ENCODE peak calls at places on chromosome 7, in six cellular contexts. X, M, N, E, I and Y are unnamed samples.

GRCh38 chr7:7843972-7844371 is 124.6 kb upstream of the GLCCI1 start:
- DNase-seq in X (no peak), M (no peak), N (no peak), E (no peak), I (no peak), Y (no peak)

GRCh38 chr7:7653568-7654187 is 13.1 kb downstream of the UMAD1 start:
- DNase-seq in X (no peak), M (no peak), N (peak; percentile 92), E (no peak), I (no peak), Y (no peak)

GRCh38 chr7:51253157-51253556 is 63.5 kb downstream of the COBL start:
- DNase-seq in X (no peak), M (no peak), N (no peak), E (no peak), I (no peak), Y (no peak)

GRCh38 chr7:27151341-27151944 is 940 bp downstream of the HOXA3 start:
- DNase-seq in X (peak; percentile 74), M (peak; percentile 23), N (peak; percentile 9), E (no peak), I (no peak), Y (no peak)

GRCh38 chr7:36208406-36208805 is 55.4 kb downstream of the EEPD1 start:
- DNase-seq in X (no peak), M (no peak), N (no peak), E (no peak), I (no peak), Y (no peak)

GRCh38 chr7:134031835-134032617 is 95.1 kb upstream of the LRGUK start:
- DNase-seq in X (no peak), M (no peak), N (no peak), E (no peak), I (no peak), Y (no peak)

GRCh38 chr7:6346581-6346980 is 74.2 kb upstream of the CYTH3 start:
- DNase-seq in X (no peak), M (no peak), N (peak; percentile 67), E (no peak), I (no peak), Y (no peak)

GRCh38 chr7:15886626-15887025 is 200.1 kb upstream of the MEOX2 start:
- DNase-seq in X (no peak), M (no peak), N (no peak), E (no peak), I (no peak), Y (no peak)

GRCh38 chr7:156475666-156476065 is 164.9 kb upstream of the RNF32 start:
- DNase-seq in X (no peak), M (peak; percentile 64), N (no peak), E (no peak), I (no peak), Y (no peak)

GRCh38 chr7:36984710-36985308 is 260.5 kb upstream of the AOAH start:
- DNase-seq in X (no peak), M (no peak), N (no peak), E (no peak), I (no peak), Y (no peak)

GRCh38 chr7:77251519-77251819 is 51.9 kb upstream of the FGL2 start:
- DNase-seq in X (no peak), M (no peak), N (no peak), E (no peak), I (no peak), Y (no peak)
- H3K27ac ChIP-seq in X (no peak overlapping the region), M (no peak overlapping the region), N (no peak overlapping the region), E (no peak overlapping the region), I (no peak overlapping the region), Y (no peak overlapping the region)

GRCh38 chr7:74231232-74231590 is 21.4 kb downstream of the LAT2 start:
- DNase-seq in X (no peak), M (no peak), N (no peak), E (no peak), I (peak; percentile 27), Y (no peak)

GRCh38 chr7:74225400-74225799 is 15.6 kb downstream of the LAT2 start:
- DNase-seq in X (no peak), M (no peak), N (no peak), E (no peak), I (no peak), Y (no peak)

GRCh38 chr7:74230446-74231231 is 20.8 kb downstream of the LAT2 start:
- DNase-seq in X (no peak), M (no peak), N (no peak), E (no peak), I (no peak), Y (no peak)

GRCh38 chr7:74226633-74227032 is 16.8 kb downstream of the LAT2 start:
- DNase-seq in X (no peak), M (no peak), N (no peak), E (no peak), I (peak; percentile 22), Y (no peak)

DNA sequence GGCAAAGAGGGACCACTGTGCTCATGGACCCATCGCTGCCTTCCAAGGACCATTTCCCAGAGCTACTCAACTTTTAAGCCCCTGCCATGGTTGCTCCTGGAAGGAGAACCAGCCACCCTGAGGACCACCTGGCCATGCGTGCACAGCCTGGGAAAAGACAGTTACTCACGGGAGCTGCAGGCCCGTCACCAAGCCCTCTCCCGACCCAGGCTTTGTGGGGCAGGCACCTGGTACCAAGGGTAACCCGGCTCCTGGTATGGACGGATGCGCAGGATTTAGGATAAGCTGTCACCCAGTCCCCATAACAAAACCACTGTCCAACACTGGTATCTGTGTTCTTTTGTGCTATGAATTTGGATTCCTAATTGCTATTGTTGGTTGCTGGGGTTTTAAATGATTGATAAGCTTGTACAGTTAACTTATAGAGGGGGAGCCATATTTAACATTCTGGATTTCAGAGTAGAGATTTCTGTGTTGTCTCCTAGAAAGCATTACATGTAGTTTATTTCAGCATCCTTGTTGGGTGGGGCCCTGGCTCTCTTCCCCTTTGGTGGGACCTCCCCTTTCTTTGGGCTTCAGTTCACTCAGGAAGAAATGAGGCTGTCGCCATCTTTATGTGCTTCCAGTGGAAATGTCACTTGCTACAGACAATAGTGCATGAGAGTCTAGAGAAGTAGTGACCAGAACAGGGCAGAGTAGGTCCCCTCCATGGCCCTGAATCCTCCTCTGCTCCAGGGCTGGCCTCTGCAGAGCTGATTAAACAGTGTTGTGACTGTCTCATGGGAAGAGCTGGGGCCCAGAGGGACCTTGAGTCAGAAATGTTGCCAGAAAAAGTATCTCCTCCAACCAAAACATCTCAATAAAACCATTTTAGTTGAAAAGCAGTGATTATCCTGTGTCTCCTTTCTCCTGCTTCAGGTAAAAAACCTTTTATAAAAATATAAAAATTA is 19.4 kb downstream of the LAT2 start:
- DNase-seq in X (no peak), M (no peak), N (no peak), E (no peak), I (no peak), Y (no peak)
- TF ChIP-seq POLR2AphosphoS5 in X (no peak), M (no peak), N (no peak), E (no peak), I (no peak), Y (no peak)

GRCh38 chr7:151091431-151091830 is 5.2 kb downstream of the AGAP3 start:
- DNase-seq in X (no peak), M (no peak), N (peak; percentile 84), E (no peak), I (peak; percentile 69), Y (no peak)
- H3K36me3 ChIP-seq in X (no peaks in the 10 kb centered on the region), M (no peaks in the 10 kb centered on the region), N (no peaks in the 10 kb centered on the region), E (no peaks in the 10 kb centered on the region), I (no peaks in the 10 kb centered on the region), Y (no peaks in the 10 kb centered on the region)

GRCh38 chr7:124460555-124460954 is 305.0 kb downstream of the GPR37 start:
- DNase-seq in X (no peak), M (no peak), N (no peak), E (no peak), I (no peak), Y (no peak)

GRCh38 chr7:124457841-124458240 is 307.8 kb downstream of the GPR37 start:
- DNase-seq in X (no peak), M (no peak), N (no peak), E (no peak), I (no peak), Y (no peak)

GRCh38 chr7:124460053-124460445 is 305.5 kb downstream of the GPR37 start:
- DNase-seq in X (no peak), M (no peak), N (no peak), E (no peak), I (no peak), Y (no peak)

GRCh38 chr7:124459101-124460052 is 306.2 kb downstream of the GPR37 start:
- DNase-seq in X (no peak), M (no peak), N (no peak), E (no peak), I (no peak), Y (no peak)

DNA sequence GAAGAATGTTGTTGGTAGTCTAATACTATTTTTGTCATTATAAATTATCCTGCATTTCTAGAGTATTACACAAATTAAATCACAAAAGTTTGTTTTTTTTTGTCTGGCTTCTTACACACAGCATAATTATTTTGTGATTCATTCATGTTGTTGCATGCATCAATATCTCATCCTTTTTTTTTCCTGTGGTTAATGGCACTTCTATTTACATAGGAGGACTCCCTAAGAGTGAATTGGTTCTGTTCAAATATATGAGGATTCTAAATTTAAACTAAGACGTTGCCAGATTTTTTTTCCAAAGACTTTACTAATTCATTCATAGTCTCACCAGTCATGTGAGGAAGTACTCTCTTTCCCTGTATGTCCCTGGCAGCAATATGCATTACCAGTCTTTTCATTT is 303.3 kb downstream of the GPR37 start:
- DNase-seq in X (no peak), M (no peak), N (no peak), E (no peak), I (no peak), Y (no peak)
- H3K27ac ChIP-seq in X (no peak overlapping the region), M (no peak overlapping the region), N (no peak overlapping the region), E (no peak overlapping the region), I (no peak overlapping the region), Y (no peak overlapping the region)

GRCh38 chr7:25659841-25660240 is 431.6 kb upstream of the NPVF start:
- DNase-seq in X (no peak), M (no peak), N (no peak), E (no peak), I (no peak), Y (no peak)
- TF ChIP-seq POLR2AphosphoS5 in X (no peak), M (no peak), N (no peak), E (no peak), I (no peak), Y (no peak)

GRCh38 chr7:80680159-80680903 is 41.9 kb downstream of the CD36 start:
- DNase-seq in X (no peak), M (no peak), N (no peak), E (no peak), I (no peak), Y (no peak)

GRCh38 chr7:80678703-80679102 is 40.3 kb downstream of the CD36 start:
- DNase-seq in X (no peak), M (no peak), N (no peak), E (no peak), I (no peak), Y (no peak)

GRCh38 chr7:80675090-80675489 is 36.6 kb downstream of the CD36 start:
- DNase-seq in X (no peak), M (no peak), N (no peak), E (no peak), I (no peak), Y (no peak)

GRCh38 chr7:80677629-80678028 is 39.2 kb downstream of the CD36 start:
- DNase-seq in X (no peak), M (no peak), N (no peak), E (no peak), I (no peak), Y (no peak)

GRCh38 chr7:80676404-80676803 is 38.0 kb downstream of the CD36 start:
- DNase-seq in X (no peak), M (no peak), N (no peak), E (no peak), I (no peak), Y (no peak)
- H3K36me3 ChIP-seq in X (no peaks in the 10 kb centered on the region), M (no peaks in the 10 kb centered on the region), N (no peaks in the 10 kb centered on the region), E (no peaks in the 10 kb centered on the region), I (no peaks in the 10 kb centered on the region), Y (no peaks in the 10 kb centered on the region)